ENCODE peak calls at places on chromosome 17, in ten cellular contexts. F is NCI-H1105; G is ACHN; M is HepG2; J is brain pericyte; A is RWPE1; I is naive thymus-derived CD4-positive, alpha-beta T cell; T is Ammon's horn; Y is substantia nigra; N is nucleus accumbens. P is an unnamed sample.

GRCh38 chr17:74464730-74465377 is 1.6 kb upstream of the CD300A start:
- DNase-seq in F (no peak), G (no peak), M (no peak), J (no peak), A (no peak), I (no peak), T (no peak), Y (no peak), N (no peak), P (no peak)

GRCh38 chr17:76872221-76872873 is 4.1 kb downstream of the MGAT5B start:
- DNase-seq in F (no peak), G (peak; percentile 99), M (no peak), J (peak; percentile 68), A (peak; percentile 96), I (no peak), T (no peak), Y (no peak), N (no peak), P (no peak)

GRCh38 chr17:44400226-44400847 is 10.9 kb upstream of the ITGA2B start:
- DNase-seq in F (no peak), G (peak; percentile 44), M (peak; percentile 34), J (no peak), A (peak; percentile 20), I (no peak), T (peak; percentile 29), Y (no peak), N (no peak), P (no peak)

GRCh38 chr17:5780476-5780875 is 196.2 kb upstream of the NLRP1 start:
- DNase-seq in F (no peak), G (peak; percentile 75), M (no peak), J (no peak), A (peak; percentile 47), I (no peak), T (no peak), Y (no peak), N (peak; percentile 3), P (no peak)

GRCh38 chr17:58641937-58642336 is 49.9 kb downstream of the TEX14 start:
- DNase-seq in F (no peak), G (peak; percentile 14), M (no peak), J (no peak), A (no peak), I (no peak), T (no peak), Y (no peak), N (no peak), P (no peak)

GRCh38 chr17:29682987-29683386 is 60.3 kb upstream of the CORO6 start:
- DNase-seq in F (no peak), G (no peak), M (no peak), J (no peak), A (no peak), I (no peak), T (no peak), Y (no peak), N (no peak), P (no peak)

GRCh38 chr17:15892679-15893332 is 52.1 kb upstream of the ADORA2B start:
- DNase-seq in F (no peak), G (no peak), M (peak; percentile 40), J (no peak), A (no peak), I (no peak), T (peak; percentile 25), Y (no peak), N (no peak), P (no peak)

GRCh38 chr17:61827649-61828395 is 35.5 kb downstream of the BRIP1 start:
- DNase-seq in F (no peak), G (no peak), M (no peak), J (no peak), A (no peak), I (no peak), T (no peak), Y (no peak), N (no peak), P (no peak)

GRCh38 chr17:56678249-56679144 is 85.0 kb downstream of the NOG start:
- DNase-seq in F (no peak), G (no peak), M (no peak), J (no peak), A (no peak), I (no peak), T (no peak), Y (no peak), N (no peak), P (no peak)

P was measured in HuH-7.